ENCODE peak calls at places on chromosome 6, in four cellular contexts. One of them, this sample, is unnamed. For H3K4me1 and H3K27me3, the result is how much of the 10 kb centered on the place peaks cover.

GRCh38 chr6:68826501-68826900 is 191.4 kb downstream of the ADGRB3 start:
- DNase-seq in CD8-positive, alpha-beta memory T cell: no peak
- DNase-seq in endothelial cell of umbilical vein: no peak
- DNase-seq in upper lobe of left lung: no peak
- DNase-seq in this sample: no peak

GRCh38 chr6:127737009-127737486 is 160.1 kb downstream of the C6orf58 start:
- DNase-seq in upper lobe of left lung: no peak
- DNase-seq in CD8-positive, alpha-beta memory T cell: peak
- DNase-seq in endothelial cell of umbilical vein: peak
- DNase-seq in this sample: peak

GRCh38 chr6:21135484-21136005 is 458.0 kb upstream of the SOX4 start:
- DNase-seq in upper lobe of left lung: no peak
- DNase-seq in CD8-positive, alpha-beta memory T cell: no peak
- DNase-seq in endothelial cell of umbilical vein: no peak
- DNase-seq in this sample: no peak

GRCh38 chr6:52611833-52612232 is 35.0 kb upstream of the TRAM2 start:
- DNase-seq in CD8-positive, alpha-beta memory T cell: no peak
- DNase-seq in upper lobe of left lung: no peak
- DNase-seq in endothelial cell of umbilical vein: no peak
- DNase-seq in this sample: no peak

GRCh38 chr6:25499851-25500250 is 152.2 kb upstream of the SCGN start:
- DNase-seq in upper lobe of left lung: no peak
- DNase-seq in CD8-positive, alpha-beta memory T cell: no peak
- DNase-seq in endothelial cell of umbilical vein: no peak
- DNase-seq in this sample: peak

GRCh38 chr6:113481441-113481840 is 375.7 kb upstream of the MARCKS start:
- DNase-seq in endothelial cell of umbilical vein: no peak
- DNase-seq in CD8-positive, alpha-beta memory T cell: no peak
- DNase-seq in upper lobe of left lung: no peak
- DNase-seq in this sample: peak

GRCh38 chr6:56534680-56535419 is 107.8 kb downstream of the DST start:
- DNase-seq in endothelial cell of umbilical vein: no peak
- DNase-seq in CD8-positive, alpha-beta memory T cell: no peak
- DNase-seq in upper lobe of left lung: peak
- DNase-seq in this sample: no peak

GRCh38 chr6:138107752-138108592 is 753 bp upstream of the PERP start:
- DNase-seq in CD8-positive, alpha-beta memory T cell: peak
- DNase-seq in endothelial cell of umbilical vein: no peak
- DNase-seq in upper lobe of left lung: no peak
- DNase-seq in this sample: no peak

GRCh38 chr6:161481786-161482516 is 208.1 kb upstream of the AGPAT4 start:
- DNase-seq in upper lobe of left lung: no peak
- DNase-seq in endothelial cell of umbilical vein: peak
- DNase-seq in CD8-positive, alpha-beta memory T cell: no peak
- DNase-seq in this sample: peak

GRCh38 chr6:33929575-33930288 is 125.9 kb upstream of the MLN start:
- DNase-seq in upper lobe of left lung: no peak
- DNase-seq in CD8-positive, alpha-beta memory T cell: no peak
- DNase-seq in endothelial cell of umbilical vein: no peak
- DNase-seq in this sample: no peak

GRCh38 chr6:111837641-111838500 is 35.4 kb downstream of the FYN start:
- DNase-seq in upper lobe of left lung: no peak
- DNase-seq in CD8-positive, alpha-beta memory T cell: no peak
- DNase-seq in endothelial cell of umbilical vein: no peak
- DNase-seq in this sample: no peak

GRCh38 chr6:69693749-69694148 is 103.1 kb downstream of the LMBRD1 start:
- DNase-seq in upper lobe of left lung: no peak
- DNase-seq in CD8-positive, alpha-beta memory T cell: no peak
- DNase-seq in endothelial cell of umbilical vein: no peak
- DNase-seq in this sample: peak

GRCh38 chr6:19024737-19025136 is 637.6 kb downstream of the RNF144B start:
- DNase-seq in endothelial cell of umbilical vein: no peak
- DNase-seq in upper lobe of left lung: no peak
- DNase-seq in CD8-positive, alpha-beta memory T cell: no peak
- DNase-seq in this sample: peak

GRCh38 chr6:178119-178518 is 114.2 kb upstream of the DUSP22 start:
- DNase-seq in upper lobe of left lung: peak
- DNase-seq in endothelial cell of umbilical vein: no peak
- DNase-seq in CD8-positive, alpha-beta memory T cell: no peak
- DNase-seq in this sample: no peak

GRCh38 chr6:141634269-141634668 is 498.5 kb upstream of the GJE1 start:
- DNase-seq in CD8-positive, alpha-beta memory T cell: no peak
- DNase-seq in upper lobe of left lung: no peak
- DNase-seq in endothelial cell of umbilical vein: no peak
- DNase-seq in this sample: no peak

GRCh38 chr6:148857817-148858390 is 111.1 kb downstream of the UST start:
- DNase-seq in upper lobe of left lung: no peak
- DNase-seq in CD8-positive, alpha-beta memory T cell: no peak
- DNase-seq in endothelial cell of umbilical vein: no peak
- DNase-seq in this sample: peak

GRCh38 chr6:53375851-53376250 is 27.1 kb upstream of the ELOVL5 start:
- DNase-seq in endothelial cell of umbilical vein: no peak
- DNase-seq in upper lobe of left lung: no peak
- DNase-seq in CD8-positive, alpha-beta memory T cell: no peak
- DNase-seq in this sample: peak

GRCh38 chr6:46011241-46012085 is 4.2 kb downstream of the CLIC5 start:
- DNase-seq in upper lobe of left lung: no peak
- DNase-seq in endothelial cell of umbilical vein: peak
- DNase-seq in CD8-positive, alpha-beta memory T cell: peak
- DNase-seq in this sample: no peak

GRCh38 chr6:10409766-10410209 is 5.1 kb downstream of the TFAP2A start:
- DNase-seq in endothelial cell of umbilical vein: no peak
- DNase-seq in CD8-positive, alpha-beta memory T cell: no peak
- DNase-seq in upper lobe of left lung: peak
- DNase-seq in this sample: peak

GRCh38 chr6:156601156-156601820 is 175.9 kb upstream of the ARID1B start:
- DNase-seq in endothelial cell of umbilical vein: no peak
- DNase-seq in CD8-positive, alpha-beta memory T cell: no peak
- DNase-seq in upper lobe of left lung: no peak
- DNase-seq in this sample: no peak

GRCh38 chr6:104591573-104592334 is 268.0 kb downstream of the HACE1 start:
- DNase-seq in CD8-positive, alpha-beta memory T cell: no peak
- DNase-seq in upper lobe of left lung: no peak
- DNase-seq in endothelial cell of umbilical vein: peak
- DNase-seq in this sample: peak

GRCh38 chr6:5028921-5029320 is 25.1 kb upstream of the RPP40 start:
- DNase-seq in upper lobe of left lung: no peak
- DNase-seq in CD8-positive, alpha-beta memory T cell: no peak
- DNase-seq in endothelial cell of umbilical vein: no peak
- DNase-seq in this sample: no peak

GRCh38 chr6:149888659-149889058 is 9.3 kb downstream of the RAET1E start:
- DNase-seq in upper lobe of left lung: no peak
- DNase-seq in CD8-positive, alpha-beta memory T cell: no peak
- DNase-seq in endothelial cell of umbilical vein: no peak
- DNase-seq in this sample: peak

GRCh38 chr6:3195695-3196497 is 31.6 kb downstream of the TUBB2B start:
- DNase-seq in upper lobe of left lung: no peak
- DNase-seq in CD8-positive, alpha-beta memory T cell: no peak
- DNase-seq in endothelial cell of umbilical vein: no peak
- DNase-seq in this sample: no peak

GRCh38 chr6:133441491-133441890 is 200.3 kb downstream of the EYA4 start:
- DNase-seq in endothelial cell of umbilical vein: no peak
- DNase-seq in CD8-positive, alpha-beta memory T cell: no peak
- DNase-seq in upper lobe of left lung: no peak
- DNase-seq in this sample: no peak

GRCh38 chr6:157715766-157716171 is 107.3 kb upstream of the SNX9 start:
- DNase-seq in upper lobe of left lung: no peak
- DNase-seq in endothelial cell of umbilical vein: no peak
- DNase-seq in CD8-positive, alpha-beta memory T cell: no peak
- DNase-seq in this sample: peak

GRCh38 chr6:85537055-85537494 is 56.6 kb downstream of the SNX14 start:
- DNase-seq in upper lobe of left lung: no peak
- DNase-seq in endothelial cell of umbilical vein: peak
- DNase-seq in CD8-positive, alpha-beta memory T cell: peak
- DNase-seq in this sample: peak

GRCh38 chr6:126721581-126722145 is 381.7 kb downstream of the CENPW start:
- DNase-seq in endothelial cell of umbilical vein: peak
- DNase-seq in upper lobe of left lung: no peak
- DNase-seq in CD8-positive, alpha-beta memory T cell: no peak
- DNase-seq in this sample: peak

GRCh38 chr6:33702345-33702977 is 9.0 kb downstream of the UQCC2 start:
- DNase-seq in endothelial cell of umbilical vein: peak
- DNase-seq in CD8-positive, alpha-beta memory T cell: no peak
- DNase-seq in upper lobe of left lung: no peak
- DNase-seq in this sample: peak

GRCh38 chr6:84065718-84066290 is 32.2 kb downstream of the MRAP2 start:
- DNase-seq in endothelial cell of umbilical vein: peak
- DNase-seq in CD8-positive, alpha-beta memory T cell: no peak
- DNase-seq in upper lobe of left lung: no peak
- DNase-seq in this sample: peak

GRCh38 chr6:149452062-149452939 is 32.5 kb downstream of the ZC3H12D start:
- DNase-seq in endothelial cell of umbilical vein: no peak
- DNase-seq in upper lobe of left lung: no peak
- DNase-seq in CD8-positive, alpha-beta memory T cell: no peak
- DNase-seq in this sample: no peak

GRCh38 chr6:142187209-142187608 is 40.1 kb downstream of the VTA1 start:
- DNase-seq in upper lobe of left lung: no peak
- DNase-seq in endothelial cell of umbilical vein: peak
- DNase-seq in CD8-positive, alpha-beta memory T cell: no peak
- DNase-seq in this sample: no peak

GRCh38 chr6:160972111-160972510 is 19.5 kb upstream of the MAP3K4 start:
- DNase-seq in CD8-positive, alpha-beta memory T cell: no peak
- DNase-seq in upper lobe of left lung: no peak
- DNase-seq in endothelial cell of umbilical vein: no peak
- DNase-seq in this sample: peak

GRCh38 chr6:45049188-45049843 is 278.8 kb upstream of the RUNX2 start:
- DNase-seq in upper lobe of left lung: no peak
- DNase-seq in CD8-positive, alpha-beta memory T cell: no peak
- DNase-seq in endothelial cell of umbilical vein: peak
- DNase-seq in this sample: no peak

GRCh38 chr6:110534731-110535164 is 58.3 kb upstream of the SLC22A16 start:
- DNase-seq in endothelial cell of umbilical vein: no peak
- DNase-seq in CD8-positive, alpha-beta memory T cell: no peak
- DNase-seq in upper lobe of left lung: no peak
- DNase-seq in this sample: peak

GRCh38 chr6:111173341-111173740 is 86.0 kb downstream of the SLC16A10 start:
- DNase-seq in CD8-positive, alpha-beta memory T cell: no peak
- DNase-seq in endothelial cell of umbilical vein: no peak
- DNase-seq in upper lobe of left lung: no peak
- DNase-seq in this sample: no peak

GRCh38 chr6:19587238-19587942 is 249.8 kb upstream of the ID4 start:
- DNase-seq in CD8-positive, alpha-beta memory T cell: no peak
- DNase-seq in endothelial cell of umbilical vein: no peak
- DNase-seq in upper lobe of left lung: no peak
- DNase-seq in this sample: no peak

GRCh38 chr6:98287876-98288275 is 546.5 kb upstream of the POU3F2 start:
- DNase-seq in upper lobe of left lung: no peak
- DNase-seq in endothelial cell of umbilical vein: no peak
- DNase-seq in CD8-positive, alpha-beta memory T cell: no peak
- DNase-seq in this sample: no peak

GRCh38 chr6:132673376-132674094 is 14.6 kb upstream of the TAAR1 start:
- DNase-seq in CD8-positive, alpha-beta memory T cell: no peak
- DNase-seq in endothelial cell of umbilical vein: no peak
- DNase-seq in upper lobe of left lung: no peak
- DNase-seq in this sample: no peak

GRCh38 chr6:85401186-85402062 is 48.5 kb upstream of the NT5E start:
- DNase-seq in CD8-positive, alpha-beta memory T cell: peak
- DNase-seq in endothelial cell of umbilical vein: peak
- DNase-seq in upper lobe of left lung: no peak
- DNase-seq in this sample: no peak

DNA sequence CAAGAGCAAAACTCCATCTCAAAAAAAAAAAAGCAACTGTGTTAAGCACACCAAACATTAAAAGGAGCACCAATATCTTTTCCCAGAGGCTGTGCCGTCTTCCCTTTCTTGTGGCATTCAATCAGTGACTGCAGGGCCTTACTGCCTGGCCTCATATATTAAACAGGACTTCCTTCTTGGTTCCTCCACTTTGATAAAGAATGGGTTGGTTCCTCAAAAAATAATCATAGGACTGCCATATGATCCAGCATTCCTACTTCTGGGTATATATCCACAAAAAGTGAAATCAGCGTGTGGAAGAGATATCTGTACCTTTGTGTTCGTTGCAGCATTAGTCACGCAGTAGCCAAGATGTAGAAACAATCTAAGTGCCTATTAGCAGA is 40.3 kb upstream of the GFOD1 start:
- DNase-seq in CD8-positive, alpha-beta memory T cell: no peak
- DNase-seq in endothelial cell of umbilical vein: peak
- DNase-seq in upper lobe of left lung: no peak
- DNase-seq in this sample: no peak
- H3K4me1 ChIP-seq in CD8-positive, alpha-beta memory T cell: under half
- H3K4me1 ChIP-seq in endothelial cell of umbilical vein: under half
- H3K4me1 ChIP-seq in upper lobe of left lung: under half
- H3K4me1 ChIP-seq in this sample: under half

DNA sequence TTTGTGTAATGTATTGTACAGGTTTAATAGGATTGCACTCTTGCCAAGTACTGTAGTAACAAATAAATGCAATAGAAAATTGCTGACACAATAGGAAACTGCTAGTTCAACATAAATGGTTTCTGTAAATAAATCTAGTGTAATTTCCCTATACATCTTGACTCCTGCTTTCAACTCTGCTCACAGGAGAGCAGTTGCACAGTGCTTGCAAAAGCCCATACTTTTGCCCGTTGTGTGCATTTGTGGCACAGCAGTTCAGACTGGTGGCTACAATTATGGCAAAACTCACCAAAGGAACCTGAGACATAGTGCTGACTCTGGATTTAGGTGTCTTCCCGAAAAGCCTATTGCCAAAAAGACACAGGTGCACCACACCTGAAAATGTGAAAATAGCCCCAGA is 953.3 kb upstream of the SLC35B3 start:
- DNase-seq in CD8-positive, alpha-beta memory T cell: no peak
- DNase-seq in endothelial cell of umbilical vein: no peak
- DNase-seq in upper lobe of left lung: no peak
- DNase-seq in this sample: no peak
- H3K27me3 ChIP-seq in CD8-positive, alpha-beta memory T cell: under half
- H3K27me3 ChIP-seq in endothelial cell of umbilical vein: under half
- H3K27me3 ChIP-seq in upper lobe of left lung: under half
- H3K27me3 ChIP-seq in this sample: under half

DNA sequence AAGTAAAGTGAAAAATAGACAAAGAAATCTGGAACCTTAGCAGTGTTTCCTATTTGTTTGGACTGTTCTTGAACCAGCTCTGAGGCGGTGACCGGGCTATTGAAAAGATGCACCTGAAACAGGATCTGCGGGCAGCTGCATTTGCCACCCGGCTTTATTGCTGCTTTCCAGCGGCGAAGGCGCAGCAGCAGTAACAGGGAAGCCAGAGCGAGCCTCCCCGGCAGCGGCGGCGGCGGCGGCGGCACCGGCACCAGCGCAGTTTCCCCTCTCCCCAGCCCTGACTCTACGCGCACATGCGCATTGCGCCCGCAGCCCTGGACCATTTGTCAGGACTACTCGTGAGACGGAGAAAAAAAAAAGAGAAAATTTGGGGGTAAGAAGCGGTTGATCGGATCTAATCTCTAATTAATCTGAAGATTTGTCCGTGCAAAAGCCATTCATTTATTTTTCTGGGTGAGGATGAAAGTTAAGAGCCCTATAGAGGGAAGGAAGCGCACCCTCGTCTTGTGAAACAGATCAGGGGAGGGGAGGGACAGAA is at the start of gene L3MBTL3:
- DNase-seq in CD8-positive, alpha-beta memory T cell: peak
- DNase-seq in upper lobe of left lung: peak
- DNase-seq in endothelial cell of umbilical vein: peak
- DNase-seq in this sample: peak
- H3K4me3 ChIP-seq in CD8-positive, alpha-beta memory T cell: peak
- H3K4me3 ChIP-seq in upper lobe of left lung: peak
- H3K4me3 ChIP-seq in endothelial cell of umbilical vein: peak
- H3K4me3 ChIP-seq in this sample: peak

GRCh38 chr6:42431356-42431755 is 20.4 kb downstream of the TRERF1 start:
- DNase-seq in endothelial cell of umbilical vein: no peak
- DNase-seq in upper lobe of left lung: no peak
- DNase-seq in CD8-positive, alpha-beta memory T cell: no peak
- DNase-seq in this sample: no peak
- H3K4me1 ChIP-seq in endothelial cell of umbilical vein: under half
- H3K4me1 ChIP-seq in upper lobe of left lung: under half
- H3K4me1 ChIP-seq in CD8-positive, alpha-beta memory T cell: under half
- H3K4me1 ChIP-seq in this sample: under half

This sample was measured in adipocyte.